ENCODE peak calls at places on chromosomes 2 and 18, in nine cellular contexts. H is esophagus muscularis mucosa, I is HCT116, L is endothelial cell of umbilical vein, W is vagina, B is Peyer's patch, P is NB4, E is body of pancreas, S is sigmoid colon. V is an unnamed sample.
A peak's percentile ranks its signal among the peaks of the same experiment; 100 is the strongest.

GRCh38 chr2:27723372-27724144 is 48.0 kb upstream of the MRPL33 start:
- DNase-seq in L (peak; percentile 68), S (peak; percentile 88), W (no peak), E (peak; percentile 76), P (peak; percentile 76), I (peak; percentile 62), B (no peak), H (no peak), V (peak; percentile 58)

GRCh38 chr2:240325654-240326031 is 109.8 kb upstream of the GPC1 start:
- DNase-seq in L (no peak), H (no peak), B (no peak), P (no peak), S (no peak), E (peak; percentile 67), W (no peak), I (no peak), V (no peak)

GRCh38 chr18:292271-292670 is 24.4 kb upstream of the THOC1 start:
- DNase-seq in E (no peak), B (no peak), W (no peak), L (peak; percentile 29), S (no peak), I (no peak), P (peak; percentile 14), H (no peak), V (no peak)

GRCh38 chr2:4528773-4529172 is 825.4 kb downstream of the DCDC2C start:
- DNase-seq in W (no peak), H (peak; percentile 66), S (no peak), P (peak; percentile 51), E (no peak), I (no peak), B (no peak), L (no peak), V (no peak)

GRCh38 chr2:127508025-127508620 is 18.2 kb downstream of the IWS1 start:
- DNase-seq in P (no peak), B (no peak), I (no peak), E (no peak), L (no peak), W (no peak), S (no peak), H (no peak), V (no peak)

GRCh38 chr18:55012041-55012440 is 52.8 kb upstream of the CCDC68 start:
- DNase-seq in E (no peak), W (no peak), L (no peak), H (no peak), P (no peak), B (no peak), S (no peak), I (no peak), V (no peak)

GRCh38 chr2:197144183-197144582 is 166.4 kb downstream of the ANKRD44 start:
- DNase-seq in B (no peak), W (no peak), S (no peak), H (no peak), I (no peak), P (no peak), E (no peak), L (no peak), V (no peak)

GRCh38 chr18:78799382-78800089 is 180.1 kb upstream of the SALL3 start:
- DNase-seq in H (no peak), S (peak; percentile 53), B (no peak), P (no peak), I (no peak), E (no peak), L (no peak), W (no peak), V (no peak)

GRCh38 chr2:88669371-88670214 is 21.9 kb upstream of the RPIA start:
- DNase-seq in I (peak; percentile 31), B (no peak), W (no peak), L (peak; percentile 55), E (peak; percentile 62), S (no peak), H (no peak), P (peak; percentile 41), V (peak; percentile 22)

GRCh38 chr2:109644571-109645275 is 30.6 kb downstream of the SOWAHC start:
- DNase-seq in H (no peak), B (no peak), S (no peak), I (no peak), W (no peak), L (no peak), E (peak; percentile 77), P (peak; percentile 35), V (no peak)

GRCh38 chr18:46408334-46408987 is 248.6 kb downstream of the LOXHD1 start:
- DNase-seq in P (peak; percentile 37), B (no peak), W (no peak), H (no peak), E (no peak), S (no peak), I (no peak), L (no peak), V (peak; percentile 85)

GRCh38 chr2:222159221-222159620 is 139.6 kb downstream of the PAX3 start:
- DNase-seq in H (no peak), W (no peak), S (no peak), L (no peak), B (no peak), E (no peak), P (no peak), I (no peak), V (no peak)

GRCh38 chr18:27073404-27073830 is 111.7 kb downstream of the CHST9 start:
- DNase-seq in L (no peak), P (no peak), B (no peak), S (no peak), E (no peak), I (no peak), H (no peak), W (no peak), V (no peak)

GRCh38 chr18:54737986-54738385 is 90.3 kb upstream of the RAB27B start:
- DNase-seq in I (no peak), P (no peak), B (no peak), S (no peak), W (no peak), L (peak; percentile 14), E (no peak), H (no peak), V (no peak)

DNA sequence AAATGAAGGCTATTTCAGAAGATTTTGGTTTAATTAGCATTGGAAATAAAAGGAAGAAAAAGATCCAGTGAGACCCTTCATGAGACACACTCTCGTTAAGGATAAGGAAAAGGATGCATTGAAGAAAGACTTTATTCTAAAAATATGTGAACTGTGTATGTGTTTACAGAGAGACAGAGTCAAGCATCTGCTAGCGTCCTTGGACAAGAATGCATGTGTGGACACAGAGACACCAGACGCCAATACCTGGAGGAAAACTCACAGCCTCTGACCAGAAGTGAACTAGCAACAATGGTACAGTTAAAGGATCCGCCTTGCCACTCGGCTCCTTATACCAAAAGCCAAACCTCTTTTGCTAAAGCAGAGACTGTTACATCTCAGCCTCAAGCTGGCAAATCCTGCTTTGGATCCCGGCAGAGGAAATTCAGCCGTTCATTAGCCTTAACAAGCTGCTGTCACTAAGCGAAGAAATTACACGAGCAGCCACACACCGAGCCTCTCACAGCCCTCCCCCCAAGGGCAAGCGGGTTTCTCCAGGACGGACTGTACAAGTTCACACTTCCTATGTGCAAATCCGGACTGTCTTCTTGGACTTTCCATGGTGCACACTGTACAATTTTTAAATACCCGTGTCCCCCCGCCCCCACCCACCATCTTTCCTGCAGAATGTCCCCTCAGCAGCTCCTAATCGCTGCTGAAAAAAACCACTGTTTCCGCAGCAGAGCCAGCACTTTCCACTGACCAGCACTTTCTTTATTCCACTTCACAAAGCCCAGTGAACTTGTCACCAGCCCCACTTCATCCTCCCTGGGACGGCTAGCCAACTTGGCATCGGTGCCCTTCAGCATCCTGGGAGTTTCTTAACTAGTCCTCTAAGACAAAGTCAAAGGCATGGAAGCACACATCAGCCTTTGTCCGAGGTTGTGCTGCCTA is 1.7 kb downstream of the KLF7 start:
- DNase-seq in S (peak; percentile 85), B (peak; percentile 52), W (no peak), P (peak; percentile 21), E (peak; percentile 36), L (peak; percentile 84), H (peak; percentile 94), I (no peak), V (peak; percentile 32)
- TF ChIP-seq POLR2A in S (no peak), B (peak; percentile 20), W (no peak), P (no peak), E (no peak), L (peak; percentile 68), H (no peak), I (no peak), V (no peak)

GRCh38 chr18:70288851-70289328 is at the start of gene SOCS6:
- DNase-seq in B (no peak), E (peak; percentile 67), L (peak; percentile 60), S (peak; percentile 74), H (no peak), P (peak; percentile 83), W (no peak), I (no peak), V (peak; percentile 79)
- TF ChIP-seq POLR2A in B (peak; percentile 62), E (peak; percentile 53), L (peak; percentile 75), S (no peak), H (no peak), P (peak; percentile 32), W (peak; percentile 30), I (peak; percentile 53), V (peak; percentile 42)

GRCh38 chr18:79987566-79987965 is 797 bp downstream of the TXNL4A start:
- DNase-seq in B (no peak), P (no peak), H (no peak), W (no peak), L (no peak), I (no peak), E (no peak), S (no peak), V (peak; percentile 66)

GRCh38 chr18:79988925-79989361 is 580 bp upstream of the TXNL4A start:
- DNase-seq in W (no peak), I (no peak), B (peak; percentile 43), S (peak; percentile 77), L (no peak), P (peak; percentile 47), H (no peak), E (peak; percentile 58), V (no peak)

GRCh38 chr18:79986726-79987125 is 1.6 kb downstream of the TXNL4A start:
- DNase-seq in W (no peak), I (no peak), S (no peak), B (no peak), L (peak; percentile 8), H (no peak), E (no peak), P (no peak), V (no peak)

GRCh38 chr18:79985172-79985571 is 3.2 kb downstream of the TXNL4A start:
- DNase-seq in W (no peak), L (no peak), I (no peak), S (no peak), E (no peak), B (no peak), H (no peak), P (no peak), V (no peak)

GRCh38 chr18:79988079-79988924 is at the start of gene TXNL4A:
- DNase-seq in I (no peak), B (peak; percentile 81), H (no peak), S (peak; percentile 90), W (no peak), E (peak; percentile 88), P (peak; percentile 93), L (peak; percentile 88), V (peak; percentile 95)
- TF ChIP-seq POLR2A in I (peak; percentile 89), B (peak; percentile 82), H (peak; percentile 82), S (peak; percentile 92), W (peak; percentile 60), E (peak; percentile 86), P (peak; percentile 79), L (peak; percentile 96), V (peak; percentile 93)

DNA sequence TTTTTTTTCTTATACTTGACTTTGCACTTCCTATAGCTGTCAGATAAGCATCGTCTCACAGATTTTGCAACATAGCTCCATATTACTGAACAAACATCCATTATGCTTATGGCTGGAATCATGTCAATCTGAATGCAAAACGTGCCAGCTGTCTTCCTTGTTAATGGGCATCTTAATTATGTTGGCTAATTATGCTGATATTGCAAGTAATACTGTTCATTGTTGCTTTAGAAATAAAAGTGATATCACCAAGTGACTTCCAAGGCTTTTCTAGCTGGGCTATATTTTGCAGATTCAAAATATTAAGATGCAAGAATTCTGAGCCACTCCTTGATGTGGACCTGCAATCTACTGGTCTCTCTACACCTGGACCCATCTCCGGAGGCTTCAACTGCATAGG is 176.8 kb downstream of the ARL4C start:
- DNase-seq in H (no peak), W (no peak), L (no peak), P (no peak), E (no peak), I (no peak), S (no peak), B (no peak), V (no peak)
- TF ChIP-seq POLR2A in H (no peak), W (no peak), L (no peak), P (no peak), E (no peak), I (no peak), S (no peak), B (no peak), V (no peak)

V was measured in erythroblast.